ENCODE peak calls at places on chromosomes 13 and 19, in five cellular contexts. One of them, this sample, is unnamed.

GRCh38 chr13:49499889-49500660 is 4.3 kb downstream of the PHF11 start:
- DNase-seq in SK-N-SH: no peak
- DNase-seq in GM12878: no peak
- DNase-seq in HepG2: no peak
- DNase-seq in K562: no peak
- DNase-seq in this sample: no peak

GRCh38 chr19:38744298-38744681 is at the start of gene CAPN12:
- DNase-seq in SK-N-SH: no peak
- DNase-seq in GM12878: no peak
- DNase-seq in HepG2: no peak
- DNase-seq in K562: peak
- DNase-seq in this sample: no peak

GRCh38 chr13:87244256-87244870 is 426.8 kb upstream of the SLITRK5 start:
- DNase-seq in SK-N-SH: no peak
- DNase-seq in GM12878: no peak
- DNase-seq in HepG2: no peak
- DNase-seq in K562: no peak
- DNase-seq in this sample: no peak

GRCh38 chr19:42433503-42434260 is 6.5 kb upstream of the LIPE start:
- DNase-seq in SK-N-SH: no peak
- DNase-seq in GM12878: no peak
- DNase-seq in HepG2: peak
- DNase-seq in K562: peak
- DNase-seq in this sample: peak

GRCh38 chr13:38141792-38142191 is 207.9 kb upstream of the UFM1 start:
- DNase-seq in SK-N-SH: no peak
- DNase-seq in GM12878: no peak
- DNase-seq in HepG2: no peak
- DNase-seq in K562: no peak
- DNase-seq in this sample: no peak

GRCh38 chr19:18416778-18417249 is 2.4 kb upstream of the SSBP4 start:
- DNase-seq in SK-N-SH: peak
- DNase-seq in GM12878: no peak
- DNase-seq in HepG2: peak
- DNase-seq in K562: peak
- DNase-seq in this sample: peak

GRCh38 chr13:46712524-46712923 is 84.4 kb downstream of the ESD start:
- DNase-seq in SK-N-SH: no peak
- DNase-seq in GM12878: no peak
- DNase-seq in HepG2: no peak
- DNase-seq in K562: no peak
- DNase-seq in this sample: no peak

GRCh38 chr13:92658293-92658692 is 568.3 kb upstream of the GPC6 start:
- DNase-seq in SK-N-SH: no peak
- DNase-seq in GM12878: no peak
- DNase-seq in HepG2: no peak
- DNase-seq in K562: no peak
- DNase-seq in this sample: no peak

GRCh38 chr19:8340341-8341096 is 2.5 kb downstream of the KANK3 start:
- DNase-seq in SK-N-SH: peak
- DNase-seq in GM12878: no peak
- DNase-seq in HepG2: no peak
- DNase-seq in K562: no peak
- DNase-seq in this sample: no peak

GRCh38 chr13:93029536-93029935 is 197.1 kb upstream of the GPC6 start:
- DNase-seq in SK-N-SH: no peak
- DNase-seq in GM12878: no peak
- DNase-seq in HepG2: no peak
- DNase-seq in K562: no peak
- DNase-seq in this sample: no peak

GRCh38 chr13:75399879-75400217 is 82.1 kb downstream of the TBC1D4 start:
- DNase-seq in SK-N-SH: no peak
- DNase-seq in GM12878: no peak
- DNase-seq in HepG2: no peak
- DNase-seq in K562: no peak
- DNase-seq in this sample: no peak

GRCh38 chr13:110062777-110063442 is 244.0 kb downstream of the COL4A1 start:
- DNase-seq in SK-N-SH: no peak
- DNase-seq in GM12878: no peak
- DNase-seq in HepG2: no peak
- DNase-seq in K562: no peak
- DNase-seq in this sample: no peak

GRCh38 chr13:80945328-80945727 is 604.4 kb upstream of the SPRY2 start:
- DNase-seq in SK-N-SH: peak
- DNase-seq in GM12878: no peak
- DNase-seq in HepG2: peak
- DNase-seq in K562: no peak
- DNase-seq in this sample: no peak

GRCh38 chr13:50805805-50806204 is 37.7 kb downstream of the DLEU7 start:
- DNase-seq in SK-N-SH: no peak
- DNase-seq in GM12878: no peak
- DNase-seq in HepG2: peak
- DNase-seq in K562: no peak
- DNase-seq in this sample: no peak

GRCh38 chr13:112885782-112886268 is 83.2 kb upstream of the MCF2L start:
- DNase-seq in SK-N-SH: peak
- DNase-seq in GM12878: no peak
- DNase-seq in HepG2: peak
- DNase-seq in K562: peak
- DNase-seq in this sample: no peak

GRCh38 chr13:37833411-37833810 is 36.2 kb downstream of the TRPC4 start:
- DNase-seq in SK-N-SH: no peak
- DNase-seq in GM12878: no peak
- DNase-seq in HepG2: no peak
- DNase-seq in K562: no peak
- DNase-seq in this sample: no peak

GRCh38 chr19:55117063-55117635 is 288 bp downstream of the PPP1R12C start:
- DNase-seq in SK-N-SH: no peak
- DNase-seq in GM12878: no peak
- DNase-seq in HepG2: no peak
- DNase-seq in K562: no peak
- DNase-seq in this sample: peak

GRCh38 chr19:55116232-55117062 is 990 bp downstream of the PPP1R12C start:
- DNase-seq in SK-N-SH: peak
- DNase-seq in GM12878: no peak
- DNase-seq in HepG2: peak
- DNase-seq in K562: peak
- DNase-seq in this sample: peak

GRCh38 chr19:55117636-55118391 is at the start of gene PPP1R12C:
- DNase-seq in SK-N-SH: peak
- DNase-seq in GM12878: peak
- DNase-seq in HepG2: peak
- DNase-seq in K562: peak
- DNase-seq in this sample: peak

GRCh38 chr19:55119053-55119452 is 1.6 kb upstream of the PPP1R12C start:
- DNase-seq in SK-N-SH: no peak
- DNase-seq in GM12878: no peak
- DNase-seq in HepG2: no peak
- DNase-seq in K562: no peak
- DNase-seq in this sample: no peak

DNA sequence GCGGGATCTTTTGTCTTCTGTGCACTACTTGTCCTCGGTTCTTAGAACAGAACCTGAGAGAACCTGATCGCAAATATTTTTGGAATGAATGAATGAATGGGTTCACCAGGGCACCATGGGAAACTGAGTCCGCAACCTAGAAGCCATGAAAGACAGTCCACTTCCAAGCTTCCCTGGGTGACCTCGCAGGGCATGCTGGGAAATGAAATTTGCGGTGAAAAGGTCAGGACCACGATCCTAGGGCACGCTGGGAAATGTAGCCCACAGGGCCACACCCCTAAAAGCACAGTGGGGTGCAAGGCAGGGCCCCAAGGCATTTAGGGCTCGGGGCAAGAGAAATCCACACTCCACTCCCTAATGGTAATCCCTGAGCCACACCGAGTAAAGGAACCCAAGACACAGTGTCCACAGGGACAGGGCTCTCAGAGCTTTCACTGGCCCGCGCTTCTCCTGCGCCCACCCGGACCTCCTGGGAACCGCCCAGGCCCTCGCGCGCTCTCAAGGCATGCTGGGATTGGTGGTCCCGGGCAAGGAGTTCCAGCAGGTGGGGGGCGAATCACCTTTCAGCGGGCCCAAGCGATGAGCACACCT is 1.1 kb upstream of the PPP1R12C start:
- DNase-seq in SK-N-SH: no peak
- DNase-seq in GM12878: no peak
- DNase-seq in HepG2: no peak
- DNase-seq in K562: peak
- DNase-seq in this sample: peak
- TF ChIP-seq FOXM1 in SK-N-SH: no peak
- TF ChIP-seq FOXM1 in GM12878: no peak
- TF ChIP-seq FOXM1 in HepG2: no peak
- TF ChIP-seq FOXM1 in K562: no peak
- TF ChIP-seq FOXM1 in this sample: no peak

GRCh38 chr19:52991484-52991883 is 22.2 kb upstream of the ERVV-1 start:
- DNase-seq in SK-N-SH: no peak
- DNase-seq in GM12878: no peak
- DNase-seq in HepG2: no peak
- DNase-seq in K562: no peak
- DNase-seq in this sample: no peak

GRCh38 chr19:52991021-52991420 is 22.7 kb upstream of the ERVV-1 start:
- DNase-seq in SK-N-SH: no peak
- DNase-seq in GM12878: no peak
- DNase-seq in HepG2: no peak
- DNase-seq in K562: no peak
- DNase-seq in this sample: no peak

GRCh38 chr19:52993342-52994178 is 20.2 kb upstream of the ERVV-1 start:
- DNase-seq in SK-N-SH: peak
- DNase-seq in GM12878: no peak
- DNase-seq in HepG2: no peak
- DNase-seq in K562: peak
- DNase-seq in this sample: no peak

GRCh38 chr19:52995711-52996110 is 18.0 kb upstream of the ERVV-1 start:
- DNase-seq in SK-N-SH: no peak
- DNase-seq in GM12878: no peak
- DNase-seq in HepG2: no peak
- DNase-seq in K562: no peak
- DNase-seq in this sample: no peak

DNA sequence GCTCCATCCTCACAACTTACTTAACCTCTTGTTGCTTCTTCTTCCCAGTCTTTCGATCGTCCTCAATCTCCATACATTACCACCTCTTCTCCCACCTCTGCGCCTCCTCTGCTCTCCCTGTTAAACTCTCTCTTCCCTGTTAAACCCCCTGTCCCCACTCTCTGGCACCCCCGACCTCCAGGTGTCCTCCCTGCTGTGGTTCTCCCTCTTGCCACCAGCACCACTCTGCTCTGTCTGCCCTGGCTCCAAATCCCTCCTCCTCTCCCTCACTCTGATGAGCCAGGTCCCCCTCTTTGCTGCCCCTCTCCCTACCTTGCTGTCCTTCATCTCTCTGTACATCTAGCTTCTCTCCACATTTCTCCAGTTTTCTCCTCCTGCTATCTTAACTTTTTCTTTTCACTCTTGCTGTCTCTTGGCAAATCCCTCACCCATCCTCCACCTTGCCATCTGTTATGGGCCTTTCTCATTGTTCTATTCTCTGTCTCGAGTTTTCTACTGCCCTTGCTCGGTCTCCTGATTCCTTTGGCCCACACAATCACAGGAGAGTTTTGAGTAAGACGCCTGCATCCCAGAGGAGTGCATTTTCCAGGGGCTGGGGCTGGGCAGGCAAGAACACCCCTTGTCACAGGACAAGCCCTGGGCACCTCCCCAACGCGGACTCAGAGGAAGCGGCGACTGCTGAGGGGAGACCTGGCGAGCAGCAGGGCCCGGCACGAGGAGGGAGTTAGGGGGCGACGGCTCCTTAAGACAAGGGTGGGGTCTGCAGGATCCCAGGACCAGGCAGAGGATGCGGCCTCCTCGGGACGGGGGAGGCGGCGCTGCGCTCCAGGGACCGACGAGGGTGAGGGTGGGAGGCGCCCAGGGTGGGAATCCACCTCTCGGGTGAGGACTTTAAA is 21.4 kb upstream of the ERVV-1 start:
- DNase-seq in SK-N-SH: peak
- DNase-seq in GM12878: no peak
- DNase-seq in HepG2: no peak
- DNase-seq in K562: peak
- DNase-seq in this sample: no peak
- TF ChIP-seq FOXM1 in SK-N-SH: no peak
- TF ChIP-seq FOXM1 in GM12878: no peak
- TF ChIP-seq FOXM1 in HepG2: no peak
- TF ChIP-seq FOXM1 in K562: no peak
- TF ChIP-seq FOXM1 in this sample: no peak

GRCh38 chr13:27919299-27919933 is 384 bp upstream of the PDX1 start:
- DNase-seq in SK-N-SH: no peak
- DNase-seq in GM12878: no peak
- DNase-seq in HepG2: peak
- DNase-seq in K562: peak
- DNase-seq in this sample: no peak

GRCh38 chr13:27921421-27921960 is 1.7 kb downstream of the PDX1 start:
- DNase-seq in SK-N-SH: peak
- DNase-seq in GM12878: no peak
- DNase-seq in HepG2: no peak
- DNase-seq in K562: no peak
- DNase-seq in this sample: no peak

GRCh38 chr13:27919934-27920676 is at the start of gene PDX1:
- DNase-seq in SK-N-SH: peak
- DNase-seq in GM12878: no peak
- DNase-seq in HepG2: no peak
- DNase-seq in K562: no peak
- DNase-seq in this sample: peak

GRCh38 chr13:27921961-27922910 is 2.4 kb downstream of the PDX1 start:
- DNase-seq in SK-N-SH: peak
- DNase-seq in GM12878: no peak
- DNase-seq in HepG2: no peak
- DNase-seq in K562: no peak
- DNase-seq in this sample: no peak

DNA sequence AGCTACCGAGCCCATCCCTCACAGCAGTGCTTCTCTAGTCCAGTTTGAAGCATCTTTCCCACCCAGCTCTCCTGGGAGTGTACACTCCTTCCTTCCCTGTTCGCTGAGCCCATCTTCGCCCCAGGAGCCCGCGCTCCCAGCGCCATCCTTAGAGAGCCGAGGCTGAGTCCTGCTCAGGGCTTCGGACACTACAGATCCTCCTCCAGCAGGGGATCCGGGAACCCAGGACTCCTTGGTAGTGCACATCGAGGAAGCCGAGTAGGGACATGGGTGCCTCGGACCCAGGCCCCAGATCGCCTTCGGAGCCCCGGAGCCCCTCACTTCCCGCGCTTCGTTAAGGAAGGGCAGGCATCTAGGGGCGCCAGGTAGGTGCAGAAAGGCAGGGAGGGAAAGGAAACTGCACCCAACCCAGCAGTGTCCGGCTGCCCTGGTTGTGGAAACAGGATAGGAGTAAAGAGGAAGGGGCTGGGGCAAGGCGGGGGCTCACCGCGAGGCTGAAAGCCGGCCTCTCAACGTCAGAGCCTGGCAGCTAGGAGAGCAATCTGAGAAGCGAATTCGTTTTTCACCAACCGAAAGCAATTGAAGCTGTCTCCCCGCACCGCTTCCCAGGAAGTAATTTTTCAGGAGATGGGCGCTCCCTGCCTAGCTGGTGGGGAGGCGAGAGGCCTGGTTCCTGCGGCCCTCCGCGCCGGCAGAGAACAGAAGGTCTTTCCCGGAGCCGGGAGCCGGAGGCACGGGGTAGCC is 1.0 kb downstream of the PDX1 start:
- DNase-seq in SK-N-SH: peak
- DNase-seq in GM12878: no peak
- DNase-seq in HepG2: no peak
- DNase-seq in K562: no peak
- DNase-seq in this sample: no peak
- TF ChIP-seq FOXM1 in SK-N-SH: no peak
- TF ChIP-seq FOXM1 in GM12878: no peak
- TF ChIP-seq FOXM1 in HepG2: no peak
- TF ChIP-seq FOXM1 in K562: no peak
- TF ChIP-seq FOXM1 in this sample: no peak

GRCh38 chr19:43506629-43507028 is 2.1 kb upstream of the PHLDB3 start:
- DNase-seq in SK-N-SH: no peak
- DNase-seq in GM12878: no peak
- DNase-seq in HepG2: no peak
- DNase-seq in K562: no peak
- DNase-seq in this sample: no peak
- TF ChIP-seq FOXM1 in SK-N-SH: no peak
- TF ChIP-seq FOXM1 in GM12878: no peak
- TF ChIP-seq FOXM1 in HepG2: no peak
- TF ChIP-seq FOXM1 in K562: no peak
- TF ChIP-seq FOXM1 in this sample: no peak